ENCODE peak calls at places on chromosomes 6 and 20, in six cellular contexts. One of them, this sample, is unnamed.

GRCh38 chr6:166056637-166057036 is 111.0 kb downstream of the TBXT start:
- DNase-seq in IMR-90: peak; percentile 70
- DNase-seq in mesendoderm: no peak
- DNase-seq in H1: no peak
- DNase-seq in trophoblast cell: no peak
- DNase-seq in mesenchymal stem cell: no peak
- DNase-seq in this sample: no peak

GRCh38 chr6:37499433-37500293 is at the start of gene CCDC167:
- DNase-seq in IMR-90: peak; percentile 96
- DNase-seq in H1: peak; percentile 99
- DNase-seq in mesenchymal stem cell: peak; percentile 97
- DNase-seq in trophoblast cell: peak; percentile 91
- DNase-seq in mesendoderm: peak; percentile 99
- DNase-seq in this sample: peak; percentile 100

GRCh38 chr6:44489912-44490604 is 102.6 kb downstream of the CDC5L start:
- DNase-seq in trophoblast cell: peak; percentile 85
- DNase-seq in IMR-90: peak; percentile 99
- DNase-seq in mesendoderm: no peak
- DNase-seq in mesenchymal stem cell: peak; percentile 90
- DNase-seq in H1: no peak
- DNase-seq in this sample: no peak

GRCh38 chr20:58883243-58883691 is 30.8 kb downstream of the GNAS start:
- DNase-seq in mesendoderm: no peak
- DNase-seq in trophoblast cell: no peak
- DNase-seq in IMR-90: no peak
- DNase-seq in mesenchymal stem cell: no peak
- DNase-seq in H1: no peak
- DNase-seq in this sample: peak; percentile 70

GRCh38 chr20:56247954-56248782 is at the start of gene MC3R:
- DNase-seq in H1: peak; percentile 27
- DNase-seq in mesenchymal stem cell: no peak
- DNase-seq in trophoblast cell: peak; percentile 29
- DNase-seq in IMR-90: peak; percentile 30
- DNase-seq in mesendoderm: peak; percentile 75
- DNase-seq in this sample: peak; percentile 38

GRCh38 chr20:32446301-32447100 is 88.4 kb downstream of the ASXL1 start:
- DNase-seq in H1: no peak
- DNase-seq in trophoblast cell: no peak
- DNase-seq in IMR-90: no peak
- DNase-seq in mesendoderm: no peak
- DNase-seq in mesenchymal stem cell: no peak
- DNase-seq in this sample: no peak

GRCh38 chr20:35947489-35947888 is 6.8 kb downstream of the SCAND1 start:
- DNase-seq in H1: peak; percentile 60
- DNase-seq in mesenchymal stem cell: peak; percentile 20
- DNase-seq in trophoblast cell: no peak
- DNase-seq in IMR-90: peak; percentile 4
- DNase-seq in mesendoderm: peak; percentile 80
- DNase-seq in this sample: no peak

GRCh38 chr6:158026054-158026900 is 44.6 kb downstream of the SYNJ2 start:
- DNase-seq in trophoblast cell: peak; percentile 52
- DNase-seq in mesendoderm: peak; percentile 89
- DNase-seq in H1: no peak
- DNase-seq in mesenchymal stem cell: peak; percentile 99
- DNase-seq in IMR-90: peak; percentile 99
- DNase-seq in this sample: no peak

GRCh38 chr6:79038061-79038460 is 40.0 kb downstream of the PHIP start:
- DNase-seq in H1: no peak
- DNase-seq in mesendoderm: no peak
- DNase-seq in trophoblast cell: no peak
- DNase-seq in mesenchymal stem cell: no peak
- DNase-seq in IMR-90: peak; percentile 3
- DNase-seq in this sample: no peak

GRCh38 chr20:52129611-52130010 is 62.0 kb downstream of the ZFP64 start:
- DNase-seq in trophoblast cell: no peak
- DNase-seq in IMR-90: peak; percentile 39
- DNase-seq in H1: no peak
- DNase-seq in mesenchymal stem cell: no peak
- DNase-seq in mesendoderm: no peak
- DNase-seq in this sample: no peak

GRCh38 chr6:23445157-23445710 is 680.8 kb upstream of the NRSN1 start:
- DNase-seq in trophoblast cell: no peak
- DNase-seq in H1: no peak
- DNase-seq in mesenchymal stem cell: peak; percentile 6
- DNase-seq in IMR-90: no peak
- DNase-seq in mesendoderm: no peak
- DNase-seq in this sample: no peak

GRCh38 chr6:81969814-81970213 is 217.3 kb upstream of the TENT5A start:
- DNase-seq in H1: peak; percentile 17
- DNase-seq in mesenchymal stem cell: no peak
- DNase-seq in trophoblast cell: no peak
- DNase-seq in IMR-90: no peak
- DNase-seq in mesendoderm: peak; percentile 49
- DNase-seq in this sample: no peak

GRCh38 chr6:24188571-24188970 is 62.6 kb downstream of the NRSN1 start:
- DNase-seq in IMR-90: no peak
- DNase-seq in mesendoderm: no peak
- DNase-seq in mesenchymal stem cell: no peak
- DNase-seq in trophoblast cell: no peak
- DNase-seq in H1: no peak
- DNase-seq in this sample: no peak

GRCh38 chr20:36658300-36658699 is 12.3 kb upstream of the SLA2 start:
- DNase-seq in H1: no peak
- DNase-seq in mesenchymal stem cell: no peak
- DNase-seq in trophoblast cell: no peak
- DNase-seq in mesendoderm: no peak
- DNase-seq in IMR-90: no peak
- DNase-seq in this sample: no peak

GRCh38 chr6:3644613-3645012 is 106.9 kb downstream of the PXDC1 start:
- DNase-seq in mesendoderm: peak; percentile 32
- DNase-seq in trophoblast cell: peak; percentile 50
- DNase-seq in IMR-90: no peak
- DNase-seq in H1: no peak
- DNase-seq in mesenchymal stem cell: no peak
- DNase-seq in this sample: no peak

GRCh38 chr6:3892613-3893012 is 43.4 kb downstream of the FAM50B start:
- DNase-seq in H1: no peak
- DNase-seq in trophoblast cell: no peak
- DNase-seq in mesenchymal stem cell: no peak
- DNase-seq in IMR-90: no peak
- DNase-seq in mesendoderm: no peak
- DNase-seq in this sample: no peak

GRCh38 chr6:130680118-130680517 is 147.1 kb upstream of the SMLR1 start:
- DNase-seq in mesenchymal stem cell: no peak
- DNase-seq in trophoblast cell: no peak
- DNase-seq in H1: no peak
- DNase-seq in IMR-90: peak; percentile 19
- DNase-seq in mesendoderm: no peak
- DNase-seq in this sample: no peak

GRCh38 chr6:31081872-31082271 is 30.5 kb downstream of the C6orf15 start:
- DNase-seq in IMR-90: no peak
- DNase-seq in trophoblast cell: peak; percentile 42
- DNase-seq in mesenchymal stem cell: no peak
- DNase-seq in H1: no peak
- DNase-seq in mesendoderm: no peak
- DNase-seq in this sample: no peak

GRCh38 chr6:35485402-35485877 is 11.4 kb downstream of the TEAD3 start:
- DNase-seq in trophoblast cell: peak; percentile 48
- DNase-seq in H1: no peak
- DNase-seq in mesenchymal stem cell: peak; percentile 59
- DNase-seq in IMR-90: no peak
- DNase-seq in mesendoderm: peak; percentile 94
- DNase-seq in this sample: peak; percentile 67

GRCh38 chr20:59891581-59891980 is 41.9 kb downstream of the SYCP2 start:
- DNase-seq in mesendoderm: no peak
- DNase-seq in IMR-90: no peak
- DNase-seq in trophoblast cell: no peak
- DNase-seq in H1: no peak
- DNase-seq in mesenchymal stem cell: no peak
- DNase-seq in this sample: no peak

GRCh38 chr6:119742188-119742803 is 392.7 kb upstream of the MAN1A1 start:
- DNase-seq in mesenchymal stem cell: peak; percentile 50
- DNase-seq in IMR-90: peak; percentile 24
- DNase-seq in H1: no peak
- DNase-seq in mesendoderm: peak; percentile 70
- DNase-seq in trophoblast cell: peak; percentile 54
- DNase-seq in this sample: peak; percentile 69

GRCh38 chr20:58485326-58485725 is 29.9 kb downstream of the APCDD1L start:
- DNase-seq in trophoblast cell: no peak
- DNase-seq in IMR-90: peak; percentile 10
- DNase-seq in H1: no peak
- DNase-seq in mesenchymal stem cell: no peak
- DNase-seq in mesendoderm: no peak
- DNase-seq in this sample: no peak

GRCh38 chr6:111980168-111980567 is 73.7 kb upstream of the CCN6 start:
- DNase-seq in mesenchymal stem cell: no peak
- DNase-seq in mesendoderm: no peak
- DNase-seq in H1: no peak
- DNase-seq in IMR-90: peak; percentile 73
- DNase-seq in trophoblast cell: no peak
- DNase-seq in this sample: no peak

GRCh38 chr20:50191566-50192363 is 1.1 kb downstream of the CEBPB start:
- DNase-seq in H1: no peak
- DNase-seq in mesenchymal stem cell: peak; percentile 54
- DNase-seq in mesendoderm: peak; percentile 88
- DNase-seq in trophoblast cell: peak; percentile 44
- DNase-seq in IMR-90: peak; percentile 28
- DNase-seq in this sample: peak; percentile 54

GRCh38 chr20:61371501-61372150 is 119.6 kb downstream of the CDH4 start:
- DNase-seq in IMR-90: peak; percentile 5
- DNase-seq in mesendoderm: no peak
- DNase-seq in mesenchymal stem cell: peak; percentile 54
- DNase-seq in trophoblast cell: no peak
- DNase-seq in H1: no peak
- DNase-seq in this sample: no peak

GRCh38 chr6:110042670-110043296 is 64.7 kb downstream of the GPR6 start:
- DNase-seq in H1: no peak
- DNase-seq in IMR-90: no peak
- DNase-seq in trophoblast cell: no peak
- DNase-seq in mesenchymal stem cell: no peak
- DNase-seq in mesendoderm: peak; percentile 32
- DNase-seq in this sample: no peak

GRCh38 chr20:1296117-1296610 is 30.1 kb downstream of the SNPH start:
- DNase-seq in trophoblast cell: no peak
- DNase-seq in IMR-90: no peak
- DNase-seq in mesendoderm: no peak
- DNase-seq in H1: no peak
- DNase-seq in mesenchymal stem cell: no peak
- DNase-seq in this sample: no peak

GRCh38 chr20:47711046-47711752 is 74.1 kb downstream of the SULF2 start:
- DNase-seq in mesendoderm: no peak
- DNase-seq in mesenchymal stem cell: no peak
- DNase-seq in IMR-90: no peak
- DNase-seq in trophoblast cell: no peak
- DNase-seq in H1: no peak
- DNase-seq in this sample: no peak

GRCh38 chr6:29665942-29666825 is 9.3 kb downstream of the MOG start:
- DNase-seq in H1: no peak
- DNase-seq in mesendoderm: peak; percentile 87
- DNase-seq in mesenchymal stem cell: no peak
- DNase-seq in IMR-90: no peak
- DNase-seq in trophoblast cell: no peak
- DNase-seq in this sample: no peak
- H2AK5ac ChIP-seq in H1: peak overlapping the region; percentile 7
- H2AK5ac ChIP-seq in mesendoderm: no peak overlapping the region
- H2AK5ac ChIP-seq in mesenchymal stem cell: no peak overlapping the region
- H2AK5ac ChIP-seq in IMR-90: no peak overlapping the region
- H2AK5ac ChIP-seq in trophoblast cell: no peak overlapping the region
- H2AK5ac ChIP-seq in this sample: no peak overlapping the region

DNA sequence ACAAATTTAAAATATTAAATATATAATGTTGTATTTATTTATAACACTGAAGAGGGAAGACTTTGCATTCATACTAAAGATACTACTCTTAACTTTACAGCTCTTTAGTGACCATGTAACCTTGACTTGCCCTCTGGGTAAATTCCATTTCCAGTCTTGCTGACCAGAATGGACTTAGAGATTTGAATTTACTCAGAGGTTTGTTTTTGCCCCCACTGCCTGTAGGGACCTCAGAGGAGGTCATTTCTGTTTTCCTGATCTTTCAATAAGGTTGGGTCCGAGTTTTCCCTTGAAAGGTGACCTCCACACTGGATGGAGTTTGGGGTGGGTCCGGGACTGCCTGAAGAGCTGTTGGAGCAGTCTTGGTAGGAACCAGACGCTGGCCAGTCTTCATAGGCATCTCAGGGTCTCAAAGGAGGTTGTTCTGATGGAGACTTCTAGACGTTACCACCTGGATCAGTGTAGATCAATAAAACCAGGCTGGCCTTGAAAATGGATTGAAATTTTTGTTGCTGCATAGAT is 26.0 kb downstream of the DCBLD1 start:
- DNase-seq in mesenchymal stem cell: no peak
- DNase-seq in IMR-90: no peak
- DNase-seq in trophoblast cell: no peak
- DNase-seq in mesendoderm: no peak
- DNase-seq in H1: no peak
- DNase-seq in this sample: no peak
- H3K36me3 ChIP-seq in mesenchymal stem cell: peaks cover 16% of the 10 kb centered on the region
- H3K36me3 ChIP-seq in IMR-90: peaks cover 9% of the 10 kb centered on the region
- H3K36me3 ChIP-seq in trophoblast cell: peaks cover 8% of the 10 kb centered on the region
- H3K36me3 ChIP-seq in mesendoderm: no peaks in the 10 kb centered on the region
- H3K36me3 ChIP-seq in H1: no peaks in the 10 kb centered on the region
- H3K36me3 ChIP-seq in this sample: no peaks in the 10 kb centered on the region

DNA sequence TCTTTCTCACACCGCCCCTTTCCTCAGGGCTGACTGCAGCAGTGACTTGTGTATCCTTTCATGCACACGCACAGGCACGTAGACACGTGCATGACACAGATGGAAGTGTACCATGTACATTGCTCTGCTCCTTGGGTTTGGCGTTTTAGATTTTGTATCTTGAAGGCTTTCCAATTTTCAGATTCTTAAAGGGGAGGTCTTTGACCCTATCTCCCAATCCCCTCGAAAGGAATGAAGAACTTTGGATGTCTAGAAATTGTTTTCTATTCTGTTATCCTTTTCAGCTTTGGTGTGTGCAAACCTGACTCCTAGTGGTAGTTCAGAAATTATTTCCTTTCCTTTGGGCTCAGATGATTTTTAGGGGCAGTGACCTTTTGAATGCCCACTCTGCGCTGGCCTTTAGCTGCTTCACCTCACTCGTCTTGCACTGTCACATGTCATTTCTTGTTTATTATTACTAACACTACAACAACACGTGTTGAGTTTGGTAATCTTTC is 63.0 kb downstream of the HIVEP1 start:
- DNase-seq in IMR-90: no peak
- DNase-seq in trophoblast cell: no peak
- DNase-seq in mesendoderm: no peak
- DNase-seq in mesenchymal stem cell: peak; percentile 26
- DNase-seq in H1: no peak
- DNase-seq in this sample: no peak
- H2AK5ac ChIP-seq in IMR-90: peak overlapping the region; percentile 25
- H2AK5ac ChIP-seq in trophoblast cell: no peak overlapping the region
- H2AK5ac ChIP-seq in mesendoderm: no peak overlapping the region
- H2AK5ac ChIP-seq in mesenchymal stem cell: no peak overlapping the region
- H2AK5ac ChIP-seq in H1: no peak overlapping the region
- H2AK5ac ChIP-seq in this sample: no peak overlapping the region

DNA sequence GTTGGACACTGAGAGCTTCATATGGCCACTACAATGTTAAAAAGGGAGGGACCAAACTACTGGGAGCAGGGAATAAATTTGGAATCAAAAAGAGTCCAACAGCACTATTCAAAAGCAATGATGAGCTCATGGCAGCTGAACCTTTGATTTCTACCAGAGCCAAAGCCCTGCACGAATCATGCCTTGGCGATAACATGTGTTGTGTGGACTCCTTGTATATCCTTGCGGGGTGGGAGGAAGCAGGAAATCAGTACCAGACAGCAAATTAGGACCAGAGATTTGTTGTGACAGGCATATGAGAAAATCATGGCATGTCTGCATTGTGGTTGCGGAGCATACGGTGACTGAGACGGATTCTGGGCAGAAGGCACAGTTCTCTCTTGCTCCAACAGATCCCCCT is 85.6 kb upstream of the EMILIN3 start:
- DNase-seq in IMR-90: no peak
- DNase-seq in H1: no peak
- DNase-seq in trophoblast cell: no peak
- DNase-seq in mesenchymal stem cell: no peak
- DNase-seq in mesendoderm: no peak
- DNase-seq in this sample: no peak
- H3K36me3 ChIP-seq in IMR-90: peaks cover 58% of the 10 kb centered on the region
- H3K36me3 ChIP-seq in H1: peaks cover 23% of the 10 kb centered on the region
- H3K36me3 ChIP-seq in trophoblast cell: peaks cover 56% of the 10 kb centered on the region
- H3K36me3 ChIP-seq in mesenchymal stem cell: peaks cover 97% of the 10 kb centered on the region
- H3K36me3 ChIP-seq in mesendoderm: peaks cover 12% of the 10 kb centered on the region
- H3K36me3 ChIP-seq in this sample: peaks cover 97% of the 10 kb centered on the region